ENCODE peak calls at places on chromosome 13, in ten cellular contexts. D, V, J, K, A, H, X, W, O and C are unnamed samples.

GRCh38 chr13:40974460-40975407 is 44.4 kb downstream of the ELF1 start:
- DNase-seq in O (no peak), D (peak; percentile 77), A (no peak), X (peak; percentile 58), H (peak; percentile 90), J (no peak), W (peak; percentile 58), V (peak; percentile 64), K (peak; percentile 37), C (no peak)

GRCh38 chr13:96822900-96823299 is 171.4 kb downstream of the OXGR1 start:
- DNase-seq in K (peak; percentile 39), W (no peak), O (no peak), X (peak; percentile 40), A (no peak), D (peak; percentile 24), J (no peak), H (peak; percentile 12), V (peak; percentile 84), C (no peak)

GRCh38 chr13:31056650-31057275 is 104.9 kb downstream of the HSPH1 start:
- DNase-seq in V (peak; percentile 44), W (no peak), X (no peak), O (no peak), D (no peak), J (no peak), A (no peak), H (no peak), K (no peak), C (no peak)

GRCh38 chr13:27211771-27212364 is 39.5 kb upstream of the RPL21 start:
- DNase-seq in H (no peak), A (no peak), V (no peak), O (no peak), K (peak; percentile 76), X (no peak), D (no peak), W (peak; percentile 19), J (no peak), C (no peak)

GRCh38 chr13:41416276-41416675 is 41.1 kb upstream of the RGCC start:
- DNase-seq in W (no peak), D (no peak), O (peak; percentile 21), X (no peak), A (no peak), V (no peak), K (no peak), H (no peak), J (no peak), C (no peak)

GRCh38 chr13:50760751-50761150 is 82.7 kb downstream of the DLEU7 start:
- DNase-seq in A (no peak), K (no peak), D (no peak), W (no peak), J (no peak), O (no peak), H (no peak), V (no peak), X (no peak), C (no peak)

GRCh38 chr13:62209539-62209938 is 793.9 kb upstream of the PCDH20 start:
- DNase-seq in V (no peak), W (no peak), X (no peak), O (no peak), J (no peak), H (no peak), A (no peak), D (no peak), K (no peak), C (no peak)

GRCh38 chr13:37173214-37173613 is 67.8 kb upstream of the CSNK1A1L start:
- DNase-seq in D (peak; percentile 61), X (no peak), O (peak; percentile 86), W (no peak), V (peak; percentile 56), H (no peak), K (no peak), A (no peak), J (peak; percentile 68), C (peak; percentile 78)

GRCh38 chr13:90154311-90154960 is 1193.1 kb upstream of the MIR17HG start:
- DNase-seq in O (no peak), A (no peak), H (no peak), D (peak; percentile 6), W (no peak), V (no peak), K (peak; percentile 43), X (no peak), J (no peak), C (no peak)

GRCh38 chr13:33448889-33449288 is 163.3 kb upstream of the STARD13 start:
- DNase-seq in W (no peak), V (no peak), A (no peak), K (no peak), J (no peak), X (no peak), D (no peak), H (no peak), O (no peak), C (no peak)

GRCh38 chr13:33445476-33445875 is 159.9 kb upstream of the STARD13 start:
- DNase-seq in A (no peak), J (no peak), W (no peak), H (no peak), V (no peak), K (peak; percentile 60), D (no peak), O (no peak), X (no peak), C (no peak)

GRCh38 chr13:33450956-33451709 is 165.6 kb upstream of the STARD13 start:
- DNase-seq in J (no peak), V (no peak), D (no peak), A (no peak), W (no peak), K (peak; percentile 10), O (no peak), X (no peak), H (no peak), C (no peak)

GRCh38 chr13:33445024-33445423 is 159.5 kb upstream of the STARD13 start:
- DNase-seq in D (no peak), H (no peak), V (no peak), A (no peak), J (no peak), O (no peak), W (no peak), K (peak; percentile 36), X (no peak), C (no peak)

DNA sequence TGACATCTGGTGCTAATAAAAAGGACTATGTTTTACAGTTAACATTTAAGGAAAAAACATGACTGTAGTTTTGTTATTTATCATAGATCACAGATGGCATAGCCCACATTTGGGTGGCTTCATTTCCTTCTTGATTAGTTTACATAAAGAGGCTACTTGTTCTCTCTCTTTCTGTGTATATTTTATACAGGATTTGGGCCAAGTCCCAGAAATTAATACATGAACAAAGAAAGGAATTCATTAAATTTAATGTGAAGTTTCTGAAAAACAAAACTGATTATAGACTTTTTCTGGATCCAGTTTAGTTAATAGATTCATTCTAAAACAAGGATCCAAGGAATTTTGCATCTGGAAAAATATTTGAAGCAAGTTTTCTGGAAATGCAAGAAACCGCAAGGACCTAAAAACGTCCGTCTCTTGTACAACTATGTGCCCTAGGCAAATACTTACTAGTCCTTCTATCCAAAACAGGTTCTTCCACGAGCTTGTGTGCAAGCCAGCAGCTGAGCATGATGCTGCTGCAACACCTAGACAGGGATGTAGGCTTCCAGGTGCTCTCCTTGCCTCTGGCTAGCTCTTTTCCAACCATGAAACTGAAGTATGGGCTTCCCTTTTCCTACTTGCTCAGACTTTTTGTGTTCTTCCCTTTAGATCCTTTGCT is 161.4 kb upstream of the STARD13 start:
- DNase-seq in W (no peak), X (no peak), O (peak; percentile 53), K (peak; percentile 75), A (no peak), V (no peak), D (peak; percentile 34), J (no peak), H (no peak), C (peak; percentile 84)
- TF ChIP-seq CTCF in W (no peak), X (no peak), O (no peak), K (no peak), A (no peak), V (no peak), D (no peak), J (no peak), H (no peak), C (no peak)

GRCh38 chr13:68927387-68928026 is 1180.1 kb upstream of the ATXN8OS start:
- DNase-seq in H (peak; percentile 22), X (peak; percentile 35), J (peak; percentile 32), O (no peak), V (peak; percentile 86), A (no peak), D (peak; percentile 10), W (peak; percentile 4), K (peak; percentile 60), C (no peak)
- TF ChIP-seq CTCF in H (peak; percentile 47), X (peak; percentile 30), J (peak; percentile 82), O (no peak), V (peak; percentile 97), A (no peak), D (peak; percentile 50), W (peak; percentile 75), K (peak; percentile 65), C (no peak)

GRCh38 chr13:93118081-93118615 is 108.5 kb upstream of the GPC6 start:
- DNase-seq in J (no peak), V (no peak), W (no peak), D (no peak), X (no peak), O (no peak), H (no peak), K (no peak), A (no peak), C (no peak)
- TF ChIP-seq CTCF in J (no peak), V (no peak), W (no peak), D (no peak), X (no peak), O (no peak), H (no peak), K (no peak), A (no peak), C (no peak)

DNA sequence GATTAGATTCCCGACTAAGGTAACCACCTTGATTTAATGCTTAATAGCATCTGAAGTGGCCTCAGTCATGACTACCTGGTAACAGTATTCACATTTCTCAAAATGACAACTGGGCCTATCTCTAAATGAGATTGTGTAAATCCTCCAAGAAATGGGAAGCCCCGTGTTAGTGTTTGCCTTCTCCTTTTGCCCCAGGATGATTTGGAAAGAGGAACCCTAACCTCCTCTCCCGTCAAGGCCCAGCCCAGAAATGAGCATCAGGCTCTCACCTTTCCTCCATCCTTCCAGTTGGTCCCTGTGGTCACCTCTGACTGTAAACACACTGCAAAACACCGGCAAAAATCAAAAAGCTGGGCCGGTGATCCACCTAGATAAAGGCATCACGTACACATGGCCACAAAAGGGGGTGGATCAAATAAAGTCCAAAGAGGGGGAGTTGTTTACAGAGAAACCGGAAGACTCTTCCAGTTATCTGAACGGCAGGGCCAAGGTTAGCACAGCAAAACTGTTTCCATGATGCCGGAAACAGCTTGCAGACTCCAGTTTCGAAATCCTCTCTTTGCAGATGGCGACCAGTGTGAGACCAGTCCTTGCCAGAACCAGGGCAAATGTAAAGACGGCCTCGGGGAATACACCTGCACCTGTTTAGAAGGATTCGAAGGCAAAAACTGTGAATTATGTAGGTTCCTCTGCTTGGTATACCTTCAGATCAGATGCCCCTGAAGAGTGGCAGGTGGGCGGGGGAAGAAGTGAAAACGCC is 16.4 kb downstream of the F10 start:
- DNase-seq in K (no peak), O (no peak), H (peak; percentile 42), J (no peak), X (no peak), W (no peak), A (no peak), V (peak; percentile 33), D (no peak), C (no peak)
- TF ChIP-seq CTCF in K (no peak), O (no peak), H (no peak), J (no peak), X (no peak), W (no peak), A (no peak), V (no peak), D (no peak), C (no peak)